ENCODE peak calls at places on chromosomes 5 and 9, in seven cellular contexts. F is H9, A is heart right ventricle, S is AG09309, E is uterus, G is pancreas, P is fibroblast of lung. V is an unnamed sample.

GRCh38 chr5:128199104-128199503 is 115.5 kb downstream of the SLC12A2 start:
- DNase-seq in P (peak; percentile 91), A (no peak), G (no peak), F (no peak), S (no peak), E (no peak), V (no peak)

GRCh38 chr5:88555658-88556057 is 287.0 kb upstream of the TMEM161B start:
- DNase-seq in G (no peak), F (peak; percentile 33), S (no peak), P (peak; percentile 52), E (no peak), A (no peak), V (peak; percentile 78)

GRCh38 chr9:110769667-110770066 is 101.1 kb downstream of the MUSK start:
- DNase-seq in P (peak; percentile 85), E (no peak), F (no peak), S (no peak), A (no peak), G (no peak), V (no peak)

GRCh38 chr5:6291961-6292360 is 86.4 kb downstream of the MED10 start:
- DNase-seq in F (peak; percentile 41), A (no peak), P (no peak), G (no peak), E (no peak), S (no peak), V (no peak)

GRCh38 chr5:74380193-74380592 is 260.3 kb downstream of the ENC1 start:
- DNase-seq in S (no peak), F (no peak), P (no peak), G (no peak), E (no peak), A (no peak), V (no peak)

GRCh38 chr5:71703941-71704340 is 15.1 kb upstream of the CARTPT start:
- DNase-seq in S (no peak), A (no peak), E (no peak), F (peak; percentile 38), G (no peak), P (no peak), V (no peak)

GRCh38 chr9:93231121-93231694 is 47.3 kb downstream of the WNK2 start:
- DNase-seq in E (no peak), A (peak; percentile 56), S (no peak), G (peak; percentile 98), F (no peak), P (no peak), V (no peak)

GRCh38 chr5:127019928-127020327 is 10.4 kb downstream of the MARCHF3 start:
- DNase-seq in G (no peak), A (no peak), P (no peak), F (no peak), E (no peak), S (no peak), V (no peak)

GRCh38 chr5:147559725-147560124 is 49.9 kb upstream of the DPYSL3 start:
- DNase-seq in S (no peak), E (no peak), P (peak; percentile 63), G (no peak), F (peak; percentile 53), A (no peak), V (no peak)

GRCh38 chr5:138289296-138289695 is 14.9 kb upstream of the GFRA3 start:
- DNase-seq in A (no peak), F (no peak), P (no peak), S (no peak), G (no peak), E (no peak), V (no peak)

GRCh38 chr5:52853573-52854163 is 66.0 kb downstream of the ITGA1 start:
- DNase-seq in A (no peak), P (no peak), F (no peak), G (no peak), S (no peak), E (no peak), V (no peak)

GRCh38 chr5:36655171-36655570 is 48.8 kb downstream of the SLC1A3 start:
- DNase-seq in P (no peak), G (no peak), E (no peak), F (peak; percentile 34), S (no peak), A (peak; percentile 17), V (no peak)

GRCh38 chr9:124658165-124659017 is 112.7 kb downstream of the NR6A1 start:
- DNase-seq in F (peak; percentile 83), E (peak; percentile 24), G (peak; percentile 71), A (peak; percentile 85), S (peak; percentile 91), P (peak; percentile 99), V (peak; percentile 68)

GRCh38 chr5:10634056-10634455 is 70.2 kb downstream of the ANKRD33B start:
- DNase-seq in F (no peak), P (no peak), G (no peak), S (no peak), A (no peak), E (no peak), V (no peak)

GRCh38 chr5:28580616-28581015 is 1542.2 kb upstream of the CDH9 start:
- DNase-seq in S (no peak), A (no peak), E (no peak), G (no peak), F (no peak), P (peak; percentile 82), V (no peak)

GRCh38 chr5:122112063-122112462 is 17.3 kb upstream of the ZNF474 start:
- DNase-seq in E (no peak), G (no peak), F (no peak), S (no peak), P (no peak), A (no peak), V (no peak)

GRCh38 chr5:82635561-82636288 is 357.6 kb upstream of the RPS23 start:
- DNase-seq in A (no peak), E (no peak), F (no peak), G (no peak), S (no peak), P (peak; percentile 99), V (no peak)

GRCh38 chr5:15499528-15500325 is at the start of gene FBXL7:
- DNase-seq in E (peak; percentile 82), P (peak; percentile 80), G (peak; percentile 68), A (peak; percentile 86), F (peak; percentile 81), S (no peak), V (peak; percentile 92)

GRCh38 chr9:18920141-18920611 is 112.8 kb downstream of the SAXO1 start:
- DNase-seq in P (no peak), A (no peak), F (no peak), S (no peak), E (no peak), G (no peak), V (no peak)

GRCh38 chr9:113853333-113853732 is 22.8 kb upstream of the ZNF618 start:
- DNase-seq in G (no peak), F (no peak), P (no peak), S (no peak), A (no peak), E (no peak), V (no peak)

GRCh38 chr9:127341152-127341551 is 55.8 kb upstream of the SLC2A8 start:
- DNase-seq in A (no peak), P (no peak), F (no peak), S (no peak), G (no peak), E (no peak), V (no peak)

GRCh38 chr9:129281506-129282145 is 103.6 kb upstream of the IER5L start:
- DNase-seq in P (no peak), F (no peak), A (no peak), E (no peak), G (no peak), S (no peak), V (no peak)

GRCh38 chr5:83628360-83628759 is 92.3 kb downstream of the HAPLN1 start:
- DNase-seq in F (no peak), P (peak; percentile 56), E (no peak), G (no peak), S (no peak), A (no peak), V (no peak)

GRCh38 chr9:74742792-74743389 is 144.8 kb downstream of the TRPM6 start:
- DNase-seq in F (peak; percentile 31), A (no peak), E (no peak), P (peak; percentile 20), G (no peak), S (no peak), V (peak; percentile 43)

GRCh38 chr5:179187229-179187678 is 127.1 kb downstream of the ZNF354C start:
- DNase-seq in S (no peak), P (no peak), A (no peak), F (peak; percentile 69), G (no peak), E (no peak), V (peak; percentile 46)
- TF ChIP-seq CTCF in S (no peak), P (no peak), A (no peak), F (peak; percentile 59), G (no peak), E (no peak), V (peak; percentile 64)

GRCh38 chr5:13276143-13276542 is 668.3 kb downstream of the DNAH5 start:
- DNase-seq in A (no peak), S (no peak), F (no peak), G (no peak), E (no peak), P (peak; percentile 66), V (no peak)

DNA sequence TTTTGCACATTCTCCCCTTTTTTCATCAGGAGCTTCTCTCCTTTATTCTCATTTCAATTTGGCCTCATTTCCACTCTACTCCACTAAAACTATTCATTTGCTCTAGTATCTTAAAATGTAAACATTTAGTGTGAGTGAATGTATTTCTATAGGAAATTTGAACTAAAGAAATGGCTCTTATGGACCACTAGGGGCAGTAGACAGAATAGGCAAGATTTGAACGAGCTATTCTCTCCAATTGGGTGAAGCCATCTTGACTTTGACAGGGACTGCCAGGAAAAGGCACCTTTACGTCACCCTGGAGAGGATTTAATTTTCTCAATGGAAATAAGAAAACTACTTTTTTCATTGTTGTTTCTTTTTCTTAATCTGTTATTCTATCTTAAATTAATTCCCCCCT is 666.3 kb downstream of the DNAH5 start:
- DNase-seq in G (no peak), S (no peak), E (no peak), P (no peak), A (no peak), F (no peak), V (no peak)
- TF ChIP-seq CTCF in G (no peak), S (no peak), E (no peak), P (no peak), A (peak; percentile 8), F (peak; percentile 61), V (peak; percentile 71)

GRCh38 chr5:171647043-171647899 is 138.3 kb upstream of the SMIM23 start:
- DNase-seq in G (no peak), F (peak; percentile 69), E (no peak), A (no peak), S (peak; percentile 29), P (peak; percentile 88), V (peak; percentile 72)

GRCh38 chr5:171644536-171644935 is 141.1 kb upstream of the SMIM23 start:
- DNase-seq in S (no peak), F (no peak), G (no peak), P (peak; percentile 30), E (no peak), A (peak; percentile 22), V (no peak)

GRCh38 chr5:171648279-171648774 is 137.3 kb upstream of the SMIM23 start:
- DNase-seq in E (no peak), P (no peak), F (no peak), A (no peak), G (no peak), S (no peak), V (no peak)

GRCh38 chr5:171647900-171648253 is 137.7 kb upstream of the SMIM23 start:
- DNase-seq in G (no peak), S (no peak), E (no peak), P (peak; percentile 76), A (no peak), F (no peak), V (no peak)

GRCh38 chr5:171646338-171647042 is 139.1 kb upstream of the SMIM23 start:
- DNase-seq in E (no peak), G (no peak), A (no peak), P (no peak), S (no peak), F (no peak), V (peak; percentile 52)
- TF ChIP-seq CTCF in E (no peak), G (no peak), A (no peak), P (no peak), S (no peak), F (no peak), V (no peak)

GRCh38 chr9:68780377-68780707 is 75.3 kb downstream of the PIP5K1B start:
- DNase-seq in F (no peak), S (no peak), A (no peak), P (no peak), G (no peak), E (no peak), V (no peak)
- TF ChIP-seq CTCF in F (no peak), S (no peak), A (no peak), P (no peak), G (no peak), E (no peak), V (no peak)